ENCODE peak calls at places on chromosome 15, in eight cellular contexts. F is naive B cell; Q is DMS153; B is KBM-7; J is stimulated activated CD4-positive, alpha-beta T cell treated with anti-CD3 and anti-CD28 coated beads, TNF-alpha, amount 100 ng/mL, for 24 hours; W is KG1; G is LHCN-M2; L is activated CD4-positive, alpha-beta T cell treated with anti-CD3 and anti-CD28 coated beads, Interleukin-2, amount 50 U/mL, for 24 hours. S is an unnamed sample.

GRCh38 chr15:98983333-98983732 is 24.3 kb downstream of the PGPEP1L start:
- DNase-seq in F (no peak), Q (no peak), B (peak), J (no peak), W (no peak), G (peak), L (no peak), S (no peak)

GRCh38 chr15:39625856-39626255 is 45.0 kb downstream of the THBS1 start:
- DNase-seq in F (no peak), Q (no peak), B (no peak), J (no peak), W (no peak), G (peak), L (no peak), S (no peak)

GRCh38 chr15:63133786-63134185 is 12.1 kb downstream of the LACTB start:
- DNase-seq in F (no peak), Q (no peak), B (no peak), J (no peak), W (no peak), G (no peak), L (no peak), S (no peak)

GRCh38 chr15:89648106-89649012 is 6.9 kb downstream of the KIF7 start:
- DNase-seq in F (no peak), Q (no peak), B (no peak), J (no peak), W (no peak), G (no peak), L (no peak), S (no peak)

GRCh38 chr15:69663441-69663840 is 210.8 kb downstream of the RPLP1 start:
- DNase-seq in F (no peak), Q (no peak), B (no peak), J (no peak), W (no peak), G (no peak), L (no peak), S (no peak)

GRCh38 chr15:76866716-76867321 is 38.3 kb downstream of the SCAPER start:
- DNase-seq in F (no peak), Q (no peak), B (peak), J (no peak), W (peak), G (peak), L (no peak), S (no peak)

GRCh38 chr15:72319985-72320671 is at the start of gene CELF6:
- DNase-seq in F (peak), Q (peak), B (peak), J (peak), W (no peak), G (peak), L (peak), S (peak)

GRCh38 chr15:92693922-92694331 is 38.4 kb upstream of the FAM174B start:
- DNase-seq in F (no peak), Q (no peak), B (peak), J (no peak), W (no peak), G (peak), L (no peak), S (peak)

GRCh38 chr15:99143655-99144610 is 39.1 kb downstream of the SYNM start:
- DNase-seq in F (no peak), Q (no peak), B (no peak), J (no peak), W (no peak), G (peak), L (no peak), S (no peak)

GRCh38 chr15:85296615-85297402 is 83.6 kb upstream of the AKAP13 start:
- DNase-seq in F (peak), Q (peak), B (peak), J (peak), W (peak), G (peak), L (peak), S (peak)

GRCh38 chr15:78618490-78618934 is 2.3 kb downstream of the CHRNA3 start:
- DNase-seq in F (peak), Q (peak), B (peak), J (peak), W (peak), G (peak), L (peak), S (peak)

GRCh38 chr15:39691229-39691628 is 91.4 kb downstream of the FSIP1 start:
- DNase-seq in F (no peak), Q (no peak), B (no peak), J (no peak), W (no peak), G (no peak), L (no peak), S (no peak)

GRCh38 chr15:70252056-70252935 is 154.6 kb upstream of the TLE3 start:
- DNase-seq in F (no peak), Q (peak), B (no peak), J (no peak), W (no peak), G (no peak), L (no peak), S (no peak)

GRCh38 chr15:39344662-39345141 is 236.2 kb upstream of the THBS1 start:
- DNase-seq in F (no peak), Q (peak), B (no peak), J (no peak), W (no peak), G (peak), L (no peak), S (no peak)

GRCh38 chr15:91790826-91791225 is 62.7 kb upstream of the SLCO3A1 start:
- DNase-seq in F (no peak), Q (no peak), B (no peak), J (no peak), W (no peak), G (no peak), L (no peak), S (no peak)

GRCh38 chr15:49814709-49815108 is 193.9 kb downstream of the DTWD1 start:
- DNase-seq in F (no peak), Q (no peak), B (no peak), J (no peak), W (no peak), G (peak), L (no peak), S (no peak)

GRCh38 chr15:90046846-90047481 is 45.8 kb downstream of the ZNF710 start:
- DNase-seq in F (peak), Q (peak), B (no peak), J (no peak), W (no peak), G (no peak), L (no peak), S (no peak)

GRCh38 chr15:100216177-100216576 is 125.6 kb downstream of the ADAMTS17 start:
- DNase-seq in F (no peak), Q (no peak), B (no peak), J (no peak), W (no peak), G (no peak), L (no peak), S (no peak)

GRCh38 chr15:33720952-33721351 is 247.3 kb upstream of the CHRM5 start:
- DNase-seq in F (no peak), Q (no peak), B (no peak), J (no peak), W (no peak), G (peak), L (no peak), S (no peak)

GRCh38 chr15:42010434-42010833 is 10.4 kb downstream of the PLA2G4E start:
- DNase-seq in F (no peak), Q (no peak), B (no peak), J (no peak), W (no peak), G (peak), L (peak), S (no peak)